ENCODE peak calls at places on chromosomes 11 and 22, in five cellular contexts. F is A549, P is GM12878, O is HepG2, Q is K562. I is an unnamed sample.
A peak's percentile ranks its signal among the peaks of the same experiment; 100 is the strongest.

GRCh38 chr11:15854245-15854644 is 502.1 kb downstream of the SOX6 start:
- DNase-seq in F (no peak), P (no peak), Q (no peak), O (no peak), I (no peak)

GRCh38 chr22:19615867-19616581 is 91.8 kb upstream of the CLDN5 start:
- DNase-seq in Q (no peak), F (no peak), O (no peak), P (no peak), I (no peak)

GRCh38 chr11:101738494-101738893 is 154.7 kb upstream of the TRPC6 start:
- DNase-seq in F (no peak), P (no peak), O (no peak), Q (no peak), I (no peak)

GRCh38 chr22:47284822-47285221 is 522.4 kb downstream of the TBC1D22A start:
- DNase-seq in Q (no peak), P (no peak), F (no peak), O (no peak), I (no peak)

GRCh38 chr11:45927332-45927683 is 4.9 kb downstream of the LARGE2 start:
- DNase-seq in Q (no peak), O (no peak), F (no peak), P (no peak), I (no peak)

GRCh38 chr22:30104501-30105156 is 24.4 kb downstream of the HORMAD2 start:
- DNase-seq in P (no peak), Q (no peak), F (no peak), O (no peak), I (no peak)

GRCh38 chr11:75292943-75293342 is 52.4 kb downstream of the TPBGL start:
- DNase-seq in F (no peak), O (no peak), P (no peak), Q (no peak), I (no peak)

GRCh38 chr22:45992737-45993136 is 15.8 kb upstream of the WNT7B start:
- DNase-seq in F (no peak), Q (no peak), P (no peak), O (no peak), I (no peak)

GRCh38 chr22:23075525-23076216 is 5.4 kb downstream of the GNAZ start:
- DNase-seq in F (no peak), O (peak; percentile 99), Q (no peak), P (no peak), I (no peak)

GRCh38 chr11:121415861-121416260 is 36.3 kb upstream of the SORL1 start:
- DNase-seq in Q (no peak), P (no peak), O (no peak), F (no peak), I (no peak)

GRCh38 chr11:32892355-32893090 is at the start of gene QSER1:
- DNase-seq in Q (peak; percentile 90), O (peak; percentile 35), P (no peak), F (peak; percentile 78), I (no peak)

GRCh38 chr11:122215244-122215992 is 99.4 kb upstream of the BLID start:
- DNase-seq in F (peak; percentile 47), P (no peak), O (peak; percentile 29), Q (peak; percentile 23), I (peak; percentile 89)

GRCh38 chr11:66663741-66664296 is 13.9 kb downstream of the RBM4B start:
- DNase-seq in O (no peak), Q (no peak), F (no peak), P (no peak), I (no peak)

GRCh38 chr11:120272303-120272702 is 32.4 kb downstream of the POU2F3 start:
- DNase-seq in P (no peak), O (no peak), F (no peak), Q (no peak), I (no peak)

GRCh38 chr11:125418396-125418795 is 77.7 kb downstream of the FEZ1 start:
- DNase-seq in Q (no peak), F (no peak), P (no peak), O (no peak), I (no peak)

GRCh38 chr11:5691963-5692358 is 2.4 kb downstream of the TRIM22 start:
- DNase-seq in F (no peak), P (no peak), Q (no peak), O (no peak), I (no peak)

GRCh38 chr11:33689089-33689488 is 11.5 kb downstream of the C11orf91 start:
- DNase-seq in O (no peak), P (no peak), F (peak; percentile 71), Q (no peak), I (no peak)

GRCh38 chr11:70074701-70075100 is 3.4 kb upstream of the ANO1 start:
- DNase-seq in P (no peak), F (no peak), Q (no peak), O (no peak), I (no peak)

GRCh38 chr11:44575288-44575672 is 9.8 kb downstream of the CD82 start:
- DNase-seq in Q (no peak), O (no peak), F (no peak), P (no peak), I (no peak)

GRCh38 chr11:68313574-68314202 is 1.3 kb downstream of the LRP5 start:
- DNase-seq in F (peak; percentile 39), Q (peak; percentile 51), P (no peak), O (peak; percentile 43), I (no peak)

GRCh38 chr11:115672999-115673411 is 168.8 kb upstream of the CADM1 start:
- DNase-seq in F (no peak), O (no peak), Q (no peak), P (no peak), I (no peak)

GRCh38 chr22:49885881-49886280 is 32.2 kb downstream of the ZBED4 start:
- DNase-seq in Q (no peak), O (no peak), P (no peak), F (no peak), I (no peak)

GRCh38 chr11:33543823-33544222 is 156.8 kb downstream of the C11orf91 start:
- DNase-seq in O (no peak), P (no peak), F (no peak), Q (no peak), I (no peak)

GRCh38 chr11:117412653-117413275 is 85.1 kb downstream of the CEP164 start:
- DNase-seq in P (no peak), O (no peak), Q (no peak), F (no peak), I (no peak)

GRCh38 chr11:13051257-13051656 is 42.1 kb downstream of the RASSF10 start:
- DNase-seq in O (no peak), Q (no peak), F (peak; percentile 23), P (no peak), I (no peak)

GRCh38 chr11:17498475-17498874 is 21.8 kb upstream of the ABCC8 start:
- DNase-seq in P (no peak), F (no peak), O (no peak), Q (peak; percentile 26), I (peak; percentile 52)

GRCh38 chr11:17500673-17501072 is 24.0 kb upstream of the ABCC8 start:
- DNase-seq in P (no peak), O (no peak), F (no peak), Q (no peak), I (no peak)

GRCh38 chr11:17496406-17496805 is 19.8 kb upstream of the ABCC8 start:
- DNase-seq in Q (no peak), F (no peak), P (no peak), O (no peak), I (no peak)

GRCh38 chr11:17494019-17494418 is 17.4 kb upstream of the ABCC8 start:
- DNase-seq in F (no peak), P (no peak), O (no peak), Q (no peak), I (no peak)

DNA sequence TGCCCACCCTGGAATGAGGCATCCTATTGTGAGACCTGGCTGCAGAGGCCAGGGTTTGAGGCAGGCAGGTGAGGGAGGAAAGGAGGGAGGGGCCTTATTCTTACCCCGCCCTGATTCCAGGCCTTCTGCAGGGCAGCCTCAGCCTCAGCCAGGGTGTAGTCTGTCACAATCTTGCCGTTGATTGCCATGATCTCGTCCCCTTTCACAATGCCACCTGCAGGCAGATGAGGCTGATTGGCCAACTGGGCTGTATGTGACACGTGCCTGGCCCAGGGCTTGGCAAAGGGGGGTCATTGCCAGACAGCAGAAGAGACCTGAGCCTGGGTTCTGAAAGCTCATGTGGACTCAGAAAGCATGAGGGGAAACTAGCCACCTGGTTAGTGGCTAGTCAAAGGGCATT is 21.4 kb upstream of the ABCC8 start:
- DNase-seq in F (no peak), O (no peak), P (no peak), Q (no peak), I (peak; percentile 50)
- TF ChIP-seq KDM1A in F (no peak), O (no peak), P (no peak), Q (no peak), I (no peak)

GRCh38 chr22:21832291-21833290 is 34.9 kb downstream of the MAPK1 start:
- DNase-seq in O (no peak), F (no peak), Q (peak; percentile 74), P (no peak), I (no peak)
- TF ChIP-seq KDM1A in O (no peak), F (no peak), Q (no peak), P (no peak), I (no peak)

GRCh38 chr11:41056892-41057569 is 402.4 kb downstream of the LRRC4C start:
- DNase-seq in P (no peak), Q (no peak), O (no peak), F (no peak), I (no peak)

GRCh38 chr11:41053894-41054293 is 405.6 kb downstream of the LRRC4C start:
- DNase-seq in Q (no peak), O (no peak), F (no peak), P (no peak), I (no peak)

GRCh38 chr11:41058138-41058537 is 401.3 kb downstream of the LRRC4C start:
- DNase-seq in F (no peak), P (no peak), O (no peak), Q (no peak), I (no peak)
- TF ChIP-seq KDM1A in F (no peak), P (no peak), O (no peak), Q (no peak), I (no peak)

GRCh38 chr11:65378208-65378927 is 4.1 kb downstream of the SLC25A45 start:
- DNase-seq in P (no peak), F (peak; percentile 38), O (no peak), Q (no peak), I (no peak)

GRCh38 chr11:65379698-65380459 is 2.6 kb downstream of the SLC25A45 start:
- DNase-seq in F (no peak), O (no peak), P (no peak), Q (no peak), I (no peak)

GRCh38 chr11:65380460-65381126 is 1.9 kb downstream of the SLC25A45 start:
- DNase-seq in O (no peak), P (no peak), Q (no peak), F (no peak), I (no peak)

GRCh38 chr11:65377777-65378176 is 4.7 kb downstream of the SLC25A45 start:
- DNase-seq in P (no peak), Q (no peak), O (no peak), F (no peak), I (no peak)

DNA sequence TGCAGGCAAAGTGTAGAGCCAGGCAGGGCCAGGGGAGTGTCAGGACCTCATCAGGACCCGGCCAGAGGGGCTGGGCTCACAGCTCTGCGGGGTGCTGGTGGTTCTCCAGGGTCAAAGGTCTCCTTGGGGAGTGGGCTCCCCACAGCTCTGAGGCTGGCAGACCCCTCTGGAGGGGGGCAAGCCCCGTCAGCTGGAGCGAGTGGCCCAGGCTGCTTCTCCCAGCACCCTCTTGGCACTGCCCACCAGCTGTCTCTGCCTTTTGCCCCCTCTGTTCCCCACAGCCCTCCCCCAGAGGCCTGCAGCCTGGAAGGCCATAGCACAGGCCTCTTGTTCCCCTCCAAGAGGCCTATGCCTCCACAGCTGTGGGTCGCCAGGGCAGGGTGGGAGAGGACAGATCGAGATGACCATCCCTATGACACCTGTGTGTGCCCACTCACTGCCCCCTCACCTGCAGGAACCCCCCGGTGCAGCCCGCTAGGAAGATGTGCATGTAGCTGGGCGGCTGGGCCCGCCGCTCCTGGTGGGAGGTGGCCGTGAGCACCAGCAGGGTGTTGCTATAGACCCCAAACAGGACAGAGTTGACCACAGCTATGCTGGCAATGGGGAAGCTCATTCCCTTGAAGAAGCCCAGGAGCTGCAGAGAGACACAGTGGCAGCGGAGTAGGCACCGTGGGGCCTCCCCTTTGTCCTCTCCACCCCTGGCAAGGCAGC is 3.4 kb downstream of the SLC25A45 start:
- DNase-seq in Q (no peak), F (no peak), P (no peak), O (no peak), I (no peak)
- TF ChIP-seq KDM1A in Q (no peak), F (no peak), P (no peak), O (no peak), I (no peak)

I was measured in H1.